ENCODE peak calls at places on chromosome 7, in eight cellular contexts. P, O, F, U, H, C, I and Q are unnamed samples.
A peak's percentile ranks its signal among the peaks of the same experiment; 100 is the strongest.

GRCh38 chr7:92496876-92497275 is 19.1 kb upstream of the ERVW-1 start:
- DNase-seq in O (no peak), U (no peak), C (no peak), H (no peak), F (no peak), P (no peak), I (peak; percentile 2), Q (no peak)

GRCh38 chr7:20404371-20404770 is 73.7 kb downstream of the ITGB8 start:
- DNase-seq in U (no peak), I (no peak), H (no peak), F (no peak), P (no peak), O (no peak), C (no peak), Q (no peak)

GRCh38 chr7:47337531-47337930 is 244.4 kb downstream of the TNS3 start:
- DNase-seq in U (no peak), P (no peak), C (no peak), I (no peak), O (no peak), H (peak; percentile 51), F (no peak), Q (no peak)

GRCh38 chr7:1664711-1665591 is 5.1 kb upstream of the ELFN1 start:
- DNase-seq in C (peak; percentile 67), P (no peak), I (peak; percentile 30), H (peak; percentile 68), F (peak; percentile 81), U (peak; percentile 86), O (peak; percentile 73), Q (peak; percentile 34)

GRCh38 chr7:37488163-37488759 is 39.6 kb upstream of the ELMO1 start:
- DNase-seq in I (peak; percentile 58), O (no peak), U (no peak), H (no peak), F (no peak), P (no peak), C (no peak), Q (no peak)

GRCh38 chr7:2638224-2638991 is 6.6 kb downstream of the TTYH3 start:
- DNase-seq in H (peak; percentile 73), C (peak; percentile 91), O (peak; percentile 81), I (no peak), P (no peak), F (no peak), U (peak; percentile 84), Q (peak; percentile 34)

GRCh38 chr7:66631471-66631870 is 2.8 kb downstream of the KCTD7 start:
- DNase-seq in O (no peak), U (no peak), F (no peak), I (no peak), P (no peak), C (no peak), H (no peak), Q (no peak)

GRCh38 chr7:123096434-123096833 is 100.9 kb upstream of the TAS2R16 start:
- DNase-seq in U (no peak), O (no peak), H (no peak), C (no peak), I (peak; percentile 53), P (no peak), F (no peak), Q (no peak)

GRCh38 chr7:359226-359775 is 69.3 kb downstream of the FOXL3 start:
- DNase-seq in P (no peak), I (no peak), H (peak; percentile 9), U (peak; percentile 40), F (no peak), O (no peak), C (no peak), Q (no peak)

GRCh38 chr7:36879021-36879420 is 154.7 kb upstream of the AOAH start:
- DNase-seq in P (no peak), U (no peak), C (no peak), I (no peak), H (no peak), O (no peak), F (no peak), Q (no peak)

GRCh38 chr7:1663857-1664651 is 6.0 kb upstream of the ELFN1 start:
- DNase-seq in O (peak; percentile 76), C (peak; percentile 62), I (no peak), H (no peak), U (peak; percentile 55), P (no peak), F (no peak), Q (no peak)

DNA sequence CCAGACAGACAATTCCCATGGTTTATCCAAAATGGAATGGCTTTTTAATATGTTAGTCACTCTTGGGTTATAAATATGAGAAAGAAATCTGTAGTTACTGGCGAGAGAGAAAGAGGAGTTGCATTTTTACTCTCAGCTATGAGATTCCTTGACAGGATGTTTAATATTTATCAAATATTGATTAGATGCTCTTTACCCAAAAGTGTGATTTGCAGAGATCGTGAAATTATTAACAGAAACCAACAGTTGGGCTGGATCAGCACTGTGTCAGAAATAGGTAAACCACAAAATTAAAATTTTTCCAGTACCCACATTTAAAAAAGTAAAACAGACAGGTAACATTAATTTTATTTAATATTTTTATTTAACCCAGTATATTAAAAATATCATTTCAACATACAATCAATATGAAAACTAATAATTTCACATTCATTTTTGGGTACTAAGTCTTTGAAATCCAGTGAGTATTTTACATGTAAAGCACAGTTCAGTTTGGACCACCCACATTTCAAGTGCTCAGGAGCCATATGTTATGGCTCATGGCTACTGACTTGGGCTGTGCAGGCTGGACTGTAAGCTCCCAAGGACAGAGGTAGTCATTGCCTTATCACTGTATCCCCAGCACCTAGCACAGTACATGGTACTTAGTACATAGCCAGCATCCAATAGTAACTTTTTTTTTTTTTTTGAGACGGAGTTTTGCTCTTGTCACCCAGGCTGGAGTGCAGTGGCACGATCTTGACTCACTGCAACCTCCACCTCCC is 42.5 kb downstream of the KLHDC10 start:
- DNase-seq in I (no peak), P (no peak), U (no peak), C (no peak), F (no peak), H (no peak), O (no peak), Q (no peak)
- H3K27ac ChIP-seq in I (no peak overlapping the region), P (no peak overlapping the region), U (no peak overlapping the region), C (no peak overlapping the region), F (no peak overlapping the region), H (no peak overlapping the region), O (peak overlapping the region; percentile 36), Q (no peak overlapping the region)

DNA sequence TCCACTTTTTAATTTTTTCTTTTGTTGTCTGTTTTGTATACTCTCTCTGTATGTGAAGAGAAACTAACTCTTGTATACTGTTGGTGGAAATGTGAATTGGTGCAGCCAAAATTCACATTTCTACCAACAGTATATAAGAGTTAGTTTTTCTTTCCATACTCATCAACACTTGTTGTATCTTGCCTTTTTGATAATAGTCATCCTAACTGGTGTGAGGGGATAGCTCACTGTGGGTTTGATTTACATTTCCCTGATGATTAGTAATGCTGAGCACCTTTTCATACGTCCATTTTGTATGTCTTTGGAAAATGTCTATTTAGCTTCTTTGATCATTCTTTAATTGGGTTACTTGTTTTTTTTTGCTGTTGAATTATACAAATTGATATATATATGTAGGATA is 375.5 kb upstream of the IGFBP3 start:
- DNase-seq in U (no peak), H (no peak), I (peak; percentile 70), C (no peak), P (no peak), O (no peak), F (no peak), Q (no peak)
- H3K4me3 ChIP-seq in U (no peak overlapping the region), H (no peak overlapping the region), I (no peak overlapping the region), C (no peak overlapping the region), P (no peak overlapping the region), O (no peak overlapping the region), F (no peak overlapping the region), Q (no peak overlapping the region)

GRCh38 chr7:153430931-153431330 is 621.3 kb upstream of the DPP6 start:
- DNase-seq in H (no peak), F (no peak), P (no peak), U (no peak), C (no peak), O (no peak), I (no peak), Q (no peak)
- H3K27me3 ChIP-seq in H (peaks cover 5% of the 10 kb centered on the region), F (no peaks in the 10 kb centered on the region), P (no peaks in the 10 kb centered on the region), U (no peaks in the 10 kb centered on the region), C (no peaks in the 10 kb centered on the region), O (no peaks in the 10 kb centered on the region), I (no peaks in the 10 kb centered on the region), Q (peaks cover 6% of the 10 kb centered on the region)

DNA sequence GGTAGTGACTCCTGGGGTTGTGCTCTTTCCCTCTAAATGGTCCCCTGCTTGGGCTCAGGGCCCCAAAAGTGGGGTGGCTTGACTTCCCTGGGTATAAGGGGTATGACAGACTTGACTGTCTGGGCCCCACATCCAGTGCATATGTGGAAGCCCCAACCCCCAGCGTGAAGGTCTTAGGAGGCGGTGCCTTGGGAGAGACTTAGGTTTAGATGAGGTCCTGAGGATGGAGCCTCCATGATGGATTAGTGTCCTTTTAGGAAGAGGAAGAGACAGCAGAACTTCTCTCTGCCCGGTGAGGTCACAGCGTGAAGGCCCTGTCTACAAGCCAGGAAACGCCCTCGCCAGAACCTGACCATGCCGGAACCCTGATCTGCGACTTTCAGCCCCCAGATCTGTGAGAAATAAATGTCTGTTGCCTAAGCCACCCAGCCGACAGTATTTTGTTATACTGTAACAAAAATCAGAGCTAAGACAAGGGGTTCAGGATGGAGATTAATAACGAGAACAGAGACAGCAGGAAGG is 23.8 kb downstream of the PODXL start:
- DNase-seq in F (peak; percentile 17), I (no peak), C (no peak), H (no peak), O (no peak), P (no peak), U (no peak), Q (no peak)
- H3K27ac ChIP-seq in F (no peak overlapping the region), I (no peak overlapping the region), C (no peak overlapping the region), H (peak overlapping the region; percentile 86), O (no peak overlapping the region), P (no peak overlapping the region), U (peak overlapping the region; percentile 2), Q (no peak overlapping the region)

DNA sequence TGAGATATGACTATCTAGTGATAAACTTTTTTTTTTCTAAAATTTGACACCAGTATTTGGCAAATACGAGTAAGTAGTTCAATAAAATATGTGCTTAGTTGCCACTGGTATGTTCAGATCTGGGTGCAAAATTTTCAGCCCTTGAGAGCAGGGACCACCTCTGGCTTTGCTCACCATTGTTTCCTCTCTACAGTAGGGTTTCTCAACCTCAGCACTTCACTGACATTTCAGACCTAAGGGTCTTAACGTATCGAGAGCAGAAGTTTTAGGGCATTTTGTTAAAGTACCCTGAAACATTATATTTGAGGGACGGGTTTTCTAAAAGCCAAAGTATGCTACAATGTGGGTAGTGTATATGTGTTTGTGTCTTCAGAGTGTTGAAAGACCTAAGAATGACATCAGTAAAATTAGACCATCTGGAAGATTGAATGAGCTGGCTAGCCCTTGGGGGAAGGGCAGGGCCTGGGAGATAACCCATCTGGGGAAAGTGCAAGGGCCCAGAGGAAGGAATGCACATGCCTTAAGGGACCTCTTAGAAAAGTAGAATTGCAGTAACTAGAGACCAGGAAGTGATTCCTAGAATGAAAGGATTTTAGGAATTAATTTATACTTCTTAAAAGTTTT is 11.8 kb downstream of the BZW2 start:
- DNase-seq in F (no peak), C (no peak), O (no peak), U (peak; percentile 53), I (peak; percentile 47), P (no peak), H (peak; percentile 48), Q (no peak)
- H3K4me3 ChIP-seq in F (no peak overlapping the region), C (no peak overlapping the region), O (no peak overlapping the region), U (no peak overlapping the region), I (no peak overlapping the region), P (no peak overlapping the region), H (no peak overlapping the region), Q (no peak overlapping the region)